ENCODE peak calls at places on chromosomes 13 and 19, in five cellular contexts. L is HepG2, X is K562, A is GM12878, R is SK-N-SH. S is an unnamed sample.

GRCh38 chr13:43657485-43657884 is 129.3 kb downstream of the ENOX1 start:
- DNase-seq in A (no peak), R (no peak), L (no peak), X (no peak), S (no peak)

GRCh38 chr19:10074153-10074552 is 12.0 kb upstream of the SHFL start:
- DNase-seq in R (no peak), X (peak; percentile 80), L (peak; percentile 60), A (no peak), S (no peak)

GRCh38 chr19:10514211-10515145 is 2.8 kb downstream of the S1PR5 start:
- DNase-seq in R (peak; percentile 74), L (no peak), X (no peak), A (no peak), S (no peak)

GRCh38 chr13:30037766-30038165 is 187.3 kb upstream of the UBL3 start:
- DNase-seq in X (no peak), L (no peak), A (no peak), R (no peak), S (no peak)

GRCh38 chr13:78709028-78709427 is 50.1 kb upstream of the OBI1 start:
- DNase-seq in L (peak; percentile 9), X (no peak), R (no peak), A (no peak), S (no peak)

GRCh38 chr19:42115219-42115618 is 17.0 kb downstream of the POU2F2 start:
- DNase-seq in R (no peak), X (no peak), L (no peak), A (no peak), S (no peak)

GRCh38 chr19:16076958-16077611 is 790 bp downstream of the TPM4 start:
- DNase-seq in X (peak; percentile 41), R (peak; percentile 70), A (no peak), L (no peak), S (no peak)

GRCh38 chr13:99018418-99019180 is 40.7 kb upstream of the DOCK9 start:
- DNase-seq in X (no peak), L (no peak), R (no peak), A (no peak), S (no peak)

GRCh38 chr19:37975596-37976515 is 68.8 kb downstream of the SIPA1L3 start:
- DNase-seq in R (no peak), X (no peak), A (no peak), L (no peak), S (no peak)

GRCh38 chr19:6793973-6794372 is 21.5 kb downstream of the VAV1 start:
- DNase-seq in L (no peak), X (no peak), R (no peak), A (no peak), S (no peak)

GRCh38 chr19:52296400-52296772 is 583 bp upstream of the ZNF480 start:
- DNase-seq in L (peak; percentile 6), R (no peak), A (no peak), X (no peak), S (no peak)

GRCh38 chr19:2654585-2654861 is 48.0 kb downstream of the GNG7 start:
- DNase-seq in X (no peak), A (no peak), L (no peak), R (no peak), S (no peak)

GRCh38 chr13:42063105-42063504 is 14.7 kb downstream of the DGKH start:
- DNase-seq in X (no peak), L (no peak), A (no peak), R (no peak), S (no peak)

GRCh38 chr13:46077260-46077659 is 24.7 kb upstream of the ZC3H13 start:
- DNase-seq in A (no peak), X (no peak), L (no peak), R (no peak), S (no peak)

GRCh38 chr13:24741016-24741662 is 22.8 kb upstream of the RNF17 start:
- DNase-seq in L (peak; percentile 10), R (no peak), X (peak; percentile 54), A (no peak), S (no peak)

GRCh38 chr19:13026478-13026999 is 31.3 kb downstream of the NFIX start:
- DNase-seq in A (no peak), X (no peak), L (peak; percentile 96), R (no peak), S (no peak)

GRCh38 chr19:39401549-39402416 is 4.9 kb upstream of the ZFP36 start:
- DNase-seq in A (no peak), L (peak; percentile 96), R (no peak), X (no peak), S (peak; percentile 32)

GRCh38 chr13:68023838-68024581 is 793.9 kb upstream of the PCDH9 start:
- DNase-seq in X (no peak), A (no peak), R (no peak), L (no peak), S (no peak)

GRCh38 chr13:113802090-113802531 is 43.1 kb downstream of the TMEM255B start:
- DNase-seq in A (no peak), R (peak; percentile 97), L (peak; percentile 13), X (peak; percentile 23), S (peak; percentile 48)

GRCh38 chr13:93714171-93714570 is 487.6 kb downstream of the GPC6 start:
- DNase-seq in X (no peak), R (no peak), L (no peak), A (no peak), S (no peak)

GRCh38 chr13:78806457-78806856 is 147.5 kb upstream of the OBI1 start:
- DNase-seq in L (peak; percentile 18), X (no peak), A (no peak), R (no peak), S (no peak)

GRCh38 chr19:7869910-7870511 is 4.2 kb downstream of the PRR36 start:
- DNase-seq in R (peak; percentile 71), X (peak; percentile 69), L (peak; percentile 87), A (no peak), S (peak; percentile 65)

GRCh38 chr19:45798995-45799517 is 6.4 kb upstream of the DMWD start:
- DNase-seq in X (peak; percentile 80), L (peak; percentile 31), A (peak; percentile 23), R (peak; percentile 91), S (no peak)

GRCh38 chr19:44725251-44725650 is 23.3 kb upstream of the BCL3 start:
- DNase-seq in R (no peak), A (no peak), X (peak; percentile 50), L (peak; percentile 77), S (no peak)

GRCh38 chr19:16143399-16144215 is at the start of gene HSH2D:
- DNase-seq in X (no peak), A (peak; percentile 90), L (peak; percentile 45), R (no peak), S (peak; percentile 97)

GRCh38 chr13:37618554-37618953 is 20.0 kb upstream of the POSTN start:
- DNase-seq in R (no peak), X (no peak), A (no peak), L (no peak), S (no peak)

GRCh38 chr13:23695711-23696512 is 125.7 kb downstream of the TNFRSF19 start:
- DNase-seq in L (no peak), R (no peak), X (no peak), A (no peak), S (no peak)

GRCh38 chr19:1170938-1171754 is 2.9 kb downstream of the SBNO2 start:
- DNase-seq in X (no peak), L (peak; percentile 75), A (no peak), R (no peak), S (no peak)

GRCh38 chr19:1173160-1173844 is 766 bp downstream of the SBNO2 start:
- DNase-seq in X (peak; percentile 50), R (peak; percentile 67), L (no peak), A (no peak), S (peak; percentile 71)

GRCh38 chr19:1173845-1174809 is at the start of gene SBNO2:
- DNase-seq in X (peak; percentile 98), R (peak; percentile 100), A (no peak), L (peak; percentile 69), S (peak; percentile 75)

GRCh38 chr19:1171755-1172352 is 2.2 kb downstream of the SBNO2 start:
- DNase-seq in X (no peak), R (no peak), L (no peak), A (no peak), S (no peak)

GRCh38 chr19:1172353-1173159 is 1.5 kb downstream of the SBNO2 start:
- DNase-seq in L (no peak), X (no peak), A (no peak), R (peak; percentile 64), S (no peak)
- TF ChIP-seq GABPA in L (no peak), X (no peak), A (no peak), R (no peak), S (no peak)

GRCh38 chr13:27551563-27551962 is 68.8 kb downstream of the LNX2 start:
- DNase-seq in L (no peak), A (no peak), X (no peak), R (peak; percentile 26), S (no peak)
- TF ChIP-seq POLR2AphosphoS5 in L (no peak), A (no peak), X (no peak), R (no peak), S (no peak)

GRCh38 chr19:54473983-54474382 is 887 bp upstream of the CDC42EP5 start:
- DNase-seq in L (no peak), A (no peak), X (no peak), R (no peak), S (no peak)

GRCh38 chr19:54477650-54478049 is 4.6 kb upstream of the CDC42EP5 start:
- DNase-seq in R (no peak), X (no peak), L (no peak), A (no peak), S (no peak)

GRCh38 chr19:54478677-54479266 is 5.7 kb upstream of the CDC42EP5 start:
- DNase-seq in X (no peak), R (peak; percentile 57), L (peak; percentile 59), A (no peak), S (no peak)

GRCh38 chr19:54473071-54473941 is at the start of gene CDC42EP5:
- DNase-seq in L (no peak), A (no peak), R (peak; percentile 60), X (peak; percentile 51), S (no peak)

DNA sequence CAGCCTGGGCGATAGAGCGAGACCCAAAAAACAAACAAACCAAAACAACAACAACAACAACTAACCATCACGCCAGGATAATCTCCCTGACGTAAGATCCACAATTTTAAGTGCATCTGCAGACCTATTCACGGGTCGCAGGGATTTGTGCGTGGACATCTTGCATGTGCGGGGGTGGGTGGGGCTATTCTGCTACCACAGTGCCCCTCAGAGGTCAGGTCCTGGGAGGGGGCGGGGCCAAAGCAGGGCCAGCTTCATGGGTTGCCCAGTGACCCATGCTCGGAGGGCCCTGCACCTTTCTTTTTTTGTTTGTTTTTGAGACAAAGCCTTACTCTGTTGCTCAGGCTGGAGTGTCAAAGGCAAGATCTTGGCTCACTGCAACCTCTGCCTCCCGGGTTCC is 2.6 kb upstream of the CDC42EP5 start:
- DNase-seq in A (no peak), R (no peak), L (no peak), X (no peak), S (no peak)
- TF ChIP-seq REST in A (no peak), R (no peak), L (no peak), X (no peak), S (no peak)

DNA sequence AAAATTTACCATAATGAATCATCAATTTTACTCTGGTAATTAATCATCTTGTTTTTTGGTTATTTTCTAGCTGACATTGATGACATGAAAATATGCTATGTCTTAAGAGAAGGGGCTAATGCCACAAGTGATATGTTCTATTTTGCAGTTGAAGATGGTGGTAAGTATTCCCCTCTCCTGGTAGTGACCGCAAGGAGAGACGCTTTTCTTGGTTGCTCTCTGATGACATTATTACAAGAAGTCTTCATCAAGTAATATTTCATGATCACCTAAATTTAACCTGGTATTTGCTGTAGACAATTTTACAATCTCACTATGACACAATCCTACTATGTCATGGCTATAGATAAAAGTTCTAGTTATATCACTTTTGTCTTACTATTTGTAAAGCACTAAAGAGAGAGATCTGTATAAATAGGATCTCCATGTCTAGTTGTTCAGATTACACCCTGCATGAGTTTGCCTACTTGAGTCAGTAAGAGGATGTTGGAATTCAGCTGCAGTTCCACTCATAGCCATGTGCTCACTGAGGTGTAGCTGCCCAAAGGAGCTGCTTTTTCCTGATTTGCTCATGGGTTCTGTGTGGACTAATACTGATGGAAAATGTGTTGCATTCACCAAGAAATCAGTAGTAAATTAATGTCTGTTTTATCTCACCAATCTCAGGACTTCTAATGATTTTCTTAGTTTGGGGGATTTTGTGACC is 10.9 kb downstream of the FREM2 start:
- DNase-seq in X (no peak), A (no peak), R (no peak), L (no peak), S (no peak)
- TF ChIP-seq GABPA in X (no peak), A (no peak), R (no peak), L (no peak), S (no peak)